ENCODE peak calls at places on chromosomes 2 and 18, in six cellular contexts. F is testis, I is heart left ventricle, K is prostate gland, G is transverse colon, V is breast epithelium. Z is an unnamed sample. For H3K4me1, the result is how much of the 10 kb centered on the place peaks cover.

GRCh38 chr2:51225377-51225776 is 193.4 kb upstream of the NRXN1 start:
- DNase-seq in F (no peak), I (no peak), K (no peak), G (no peak), V (no peak), Z (no peak)

GRCh38 chr2:241689306-241689705 is 2.7 kb upstream of the DTYMK start:
- DNase-seq in F (no peak), I (no peak), K (no peak), G (no peak), V (no peak), Z (no peak)

GRCh38 chr2:24452499-24452878 is 38.6 kb upstream of the NCOA1 start:
- DNase-seq in F (no peak), I (no peak), K (no peak), G (no peak), V (no peak), Z (no peak)

GRCh38 chr2:143801561-143801960 is 672.3 kb downstream of the ARHGAP15 start:
- DNase-seq in F (no peak), I (no peak), K (no peak), G (no peak), V (no peak), Z (no peak)

GRCh38 chr2:134912406-134912805 is 6.2 kb upstream of the CCNT2 start:
- DNase-seq in F (no peak), I (no peak), K (no peak), G (no peak), V (no peak), Z (no peak)

GRCh38 chr2:218980800-218981389 is 4.1 kb downstream of the FEV start:
- DNase-seq in F (no peak), I (no peak), K (no peak), G (no peak), V (no peak), Z (peak)

GRCh38 chr2:150695441-150696135 is 208.1 kb upstream of the RND3 start:
- DNase-seq in F (no peak), I (no peak), K (no peak), G (no peak), V (no peak), Z (no peak)

GRCh38 chr18:33264566-33264965 is 176.0 kb downstream of the CCDC178 start:
- DNase-seq in F (no peak), I (no peak), K (no peak), G (no peak), V (no peak), Z (no peak)

GRCh38 chr2:37274354-37274965 is 43.0 kb downstream of the NDUFAF7 start:
- DNase-seq in F (no peak), I (no peak), K (no peak), G (no peak), V (no peak), Z (no peak)

GRCh38 chr18:13173573-13173972 is 45.0 kb upstream of the LDLRAD4 start:
- DNase-seq in F (no peak), I (no peak), K (no peak), G (no peak), V (no peak), Z (no peak)

GRCh38 chr18:13176847-13177246 is 41.7 kb upstream of the LDLRAD4 start:
- DNase-seq in F (no peak), I (no peak), K (no peak), G (peak), V (no peak), Z (no peak)

GRCh38 chr18:13175266-13175665 is 43.3 kb upstream of the LDLRAD4 start:
- DNase-seq in F (no peak), I (no peak), K (no peak), G (no peak), V (no peak), Z (no peak)

GRCh38 chr18:13178197-13178596 is 40.4 kb upstream of the LDLRAD4 start:
- DNase-seq in F (no peak), I (no peak), K (no peak), G (no peak), V (no peak), Z (no peak)

GRCh38 chr18:13175754-13176210 is 42.8 kb upstream of the LDLRAD4 start:
- DNase-seq in F (no peak), I (no peak), K (no peak), G (no peak), V (no peak), Z (no peak)
- TF ChIP-seq POLR2A in F (no peak), I (no peak), K (no peak), G (no peak), V (no peak), Z (no peak)

GRCh38 chr2:28228419-28228995 is 164.2 kb upstream of the FOSL2 start:
- DNase-seq in F (no peak), I (no peak), K (no peak), G (no peak), V (no peak), Z (no peak)
- H3K4me1 ChIP-seq in F (under half), I (under half), K (under half), G (under half), V (under half), Z (under half)

DNA sequence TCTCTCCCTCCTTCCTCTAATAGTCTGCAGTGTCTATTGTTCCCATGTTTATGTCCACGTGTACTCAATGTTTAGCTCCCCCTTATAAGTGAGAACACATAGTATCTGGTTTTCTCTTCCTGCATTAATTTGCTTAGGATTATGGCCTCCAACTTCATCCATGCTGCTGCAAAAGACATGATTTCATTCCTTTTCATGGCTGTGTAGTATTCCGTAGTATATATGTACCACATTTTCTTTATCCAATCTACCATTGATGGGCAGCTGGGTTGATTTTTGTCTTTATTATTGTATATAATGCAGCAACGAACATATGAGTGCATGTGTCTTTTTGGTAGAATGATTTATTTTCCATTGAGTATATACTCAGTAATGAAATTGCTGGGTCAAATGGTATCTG is 13.8 kb downstream of the GKN2 start:
- DNase-seq in F (no peak), I (no peak), K (no peak), G (no peak), V (no peak), Z (no peak)
- H3K27ac ChIP-seq in F (no peak), I (no peak), K (no peak), G (no peak), V (no peak), Z (no peak)

DNA sequence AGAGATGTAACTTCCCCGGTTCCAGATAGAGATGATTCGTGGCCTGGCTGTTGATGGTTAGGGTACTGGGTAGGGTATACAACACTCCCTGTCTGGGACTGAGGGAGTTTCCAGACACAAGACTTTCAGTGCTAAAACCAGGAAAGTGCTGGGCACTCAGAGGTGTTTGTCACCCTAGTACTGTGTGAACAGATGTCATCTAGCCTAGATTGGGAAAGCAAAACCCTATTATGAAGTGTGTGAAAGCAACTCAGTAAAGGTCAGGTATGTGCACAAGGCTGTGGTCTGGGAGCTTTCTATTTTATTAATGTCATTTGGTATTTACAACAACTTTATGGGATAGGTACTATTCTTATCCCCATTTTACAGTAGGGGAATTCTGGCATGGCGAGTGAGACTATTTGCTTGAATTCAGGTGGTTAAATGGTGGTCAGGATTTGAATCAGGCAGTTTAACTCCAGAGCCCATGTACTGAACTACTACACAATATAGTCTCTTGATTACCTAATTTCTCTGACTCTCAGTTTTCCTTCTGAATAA is 2.6 kb downstream of the BZW1 start:
- DNase-seq in F (no peak), I (no peak), K (no peak), G (no peak), V (no peak), Z (no peak)
- TF ChIP-seq POLR2A in F (no peak), I (no peak), K (no peak), G (no peak), V (no peak), Z (no peak)

GRCh38 chr2:120938132-120938771 is 202.6 kb downstream of the GLI2 start:
- DNase-seq in F (no peak), I (no peak), K (no peak), G (no peak), V (no peak), Z (no peak)

GRCh38 chr2:120939595-120940318 is 204.1 kb downstream of the GLI2 start:
- DNase-seq in F (no peak), I (no peak), K (no peak), G (no peak), V (no peak), Z (no peak)

GRCh38 chr2:120941571-120941970 is 205.9 kb downstream of the GLI2 start:
- DNase-seq in F (no peak), I (no peak), K (no peak), G (no peak), V (no peak), Z (no peak)

GRCh38 chr2:120940726-120941256 is 205.1 kb downstream of the GLI2 start:
- DNase-seq in F (peak), I (no peak), K (no peak), G (no peak), V (no peak), Z (no peak)

DNA sequence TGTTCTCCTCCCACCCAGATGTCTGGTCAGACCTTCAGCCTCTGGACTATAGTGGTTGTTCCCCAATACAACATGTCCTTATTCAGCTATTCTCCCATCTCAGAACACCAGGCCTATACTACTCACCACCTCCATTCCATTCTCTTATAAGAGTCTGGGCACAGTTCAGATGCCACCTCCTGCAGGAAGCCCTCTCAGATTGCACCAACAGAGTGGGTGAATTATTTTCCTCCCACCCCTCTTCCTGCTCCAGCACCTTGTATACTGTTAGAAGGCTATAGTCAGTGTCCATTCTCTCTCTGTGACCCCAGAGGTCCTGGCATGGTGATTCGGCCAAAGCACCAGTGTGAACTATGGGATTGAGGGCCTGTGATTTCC is 204.6 kb downstream of the GLI2 start:
- DNase-seq in F (no peak), I (no peak), K (no peak), G (no peak), V (no peak), Z (no peak)
- H3K4me1 ChIP-seq in F (half or more), I (under half), K (under half), G (under half), V (under half), Z (under half)